ENCODE peak calls at places on chromosomes 3 and 15, in ten cellular contexts. T, I, Q, H, Z, Y, P, E, U and B are unnamed samples.

GRCh38 chr3:195110647-195111321 is 160.2 kb downstream of the XXYLT1 start:
- DNase-seq in T (no peak), I (no peak), Q (peak; percentile 47), H (peak; percentile 18), Z (no peak), Y (no peak), P (peak; percentile 59), E (no peak), U (no peak), B (no peak)

GRCh38 chr3:11717768-11718581 is 74.3 kb upstream of the VGLL4 start:
- DNase-seq in T (peak; percentile 22), I (no peak), Q (no peak), H (peak; percentile 68), Z (no peak), Y (no peak), P (no peak), E (no peak), U (no peak), B (peak; percentile 78)

GRCh38 chr3:56799251-56799882 is 2.4 kb downstream of the ARHGEF3 start:
- DNase-seq in T (peak; percentile 30), I (no peak), Q (no peak), H (peak; percentile 82), Z (no peak), Y (no peak), P (no peak), E (no peak), U (no peak), B (peak; percentile 77)

GRCh38 chr15:88179562-88179961 is 77.0 kb downstream of the NTRK3 start:
- DNase-seq in T (no peak), I (no peak), Q (no peak), H (no peak), Z (no peak), Y (no peak), P (no peak), E (no peak), U (no peak), B (no peak)

GRCh38 chr3:104669083-104669482 is 697.6 kb upstream of the ALCAM start:
- DNase-seq in T (no peak), I (no peak), Q (no peak), H (no peak), Z (no peak), Y (no peak), P (no peak), E (no peak), U (no peak), B (no peak)

GRCh38 chr3:118740722-118741290 is 293.8 kb downstream of the IGSF11 start:
- DNase-seq in T (no peak), I (no peak), Q (no peak), H (no peak), Z (no peak), Y (no peak), P (no peak), E (no peak), U (no peak), B (no peak)

GRCh38 chr15:35736150-35736549 is 190.2 kb upstream of the DPH6 start:
- DNase-seq in T (no peak), I (no peak), Q (no peak), H (peak; percentile 55), Z (no peak), Y (no peak), P (no peak), E (no peak), U (no peak), B (peak; percentile 39)

GRCh38 chr3:36893137-36893557 is 51.7 kb downstream of the TRANK1 start:
- DNase-seq in T (no peak), I (no peak), Q (peak; percentile 41), H (peak; percentile 90), Z (no peak), Y (no peak), P (no peak), E (no peak), U (no peak), B (peak; percentile 62)

GRCh38 chr3:36393563-36393962 is 13.3 kb downstream of the STAC start:
- DNase-seq in T (no peak), I (no peak), Q (no peak), H (peak; percentile 54), Z (no peak), Y (no peak), P (no peak), E (no peak), U (no peak), B (no peak)

GRCh38 chr3:66428733-66429132 is 72.1 kb downstream of the LRIG1 start:
- DNase-seq in T (peak; percentile 84), I (peak; percentile 64), Q (peak; percentile 79), H (peak; percentile 96), Z (peak; percentile 66), Y (peak; percentile 86), P (peak; percentile 56), E (peak; percentile 38), U (peak; percentile 60), B (peak; percentile 100)

GRCh38 chr3:176376531-176376930 is 820.8 kb downstream of the TBL1XR1 start:
- DNase-seq in T (no peak), I (no peak), Q (no peak), H (no peak), Z (no peak), Y (no peak), P (no peak), E (no peak), U (no peak), B (no peak)

GRCh38 chr15:101409621-101410020 is 79.9 kb downstream of the PCSK6 start:
- DNase-seq in T (no peak), I (no peak), Q (no peak), H (no peak), Z (no peak), Y (no peak), P (no peak), E (no peak), U (no peak), B (no peak)

GRCh38 chr3:15272431-15273196 is 59.8 kb downstream of the SH3BP5 start:
- DNase-seq in T (no peak), I (no peak), Q (no peak), H (peak; percentile 38), Z (no peak), Y (no peak), P (no peak), E (no peak), U (no peak), B (no peak)

GRCh38 chr3:15271785-15272381 is 60.5 kb downstream of the SH3BP5 start:
- DNase-seq in T (no peak), I (no peak), Q (no peak), H (no peak), Z (peak; percentile 73), Y (peak; percentile 61), P (peak; percentile 36), E (no peak), U (peak; percentile 60), B (no peak)

GRCh38 chr3:15273214-15273613 is 59.2 kb downstream of the SH3BP5 start:
- DNase-seq in T (no peak), I (no peak), Q (no peak), H (no peak), Z (no peak), Y (no peak), P (no peak), E (no peak), U (no peak), B (no peak)

GRCh38 chr3:15269091-15269989 is 63.0 kb downstream of the SH3BP5 start:
- DNase-seq in T (peak; percentile 96), I (peak; percentile 88), Q (peak; percentile 89), H (peak; percentile 96), Z (peak; percentile 82), Y (peak; percentile 91), P (peak; percentile 83), E (peak; percentile 82), U (peak; percentile 77), B (peak; percentile 94)

DNA sequence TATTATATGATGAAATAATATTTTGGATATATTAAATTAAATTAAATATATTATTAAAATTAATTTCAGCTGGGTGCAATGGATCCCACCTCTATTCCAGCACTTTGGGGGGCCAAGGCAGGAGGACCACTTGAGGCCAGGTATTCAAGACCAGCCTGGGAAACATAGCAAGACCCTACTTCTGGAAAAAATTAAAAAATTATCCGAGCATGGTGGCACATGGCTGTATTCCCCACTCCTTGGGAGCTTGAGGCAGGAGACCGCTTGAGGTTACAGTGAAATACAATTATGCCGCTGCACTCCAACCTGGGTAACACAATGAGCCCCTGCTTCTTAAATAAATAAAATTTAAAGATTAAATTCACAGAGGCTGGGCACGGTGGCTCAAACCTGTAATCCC is 61.4 kb downstream of the SH3BP5 start:
- DNase-seq in T (no peak), I (no peak), Q (no peak), H (no peak), Z (no peak), Y (no peak), P (no peak), E (no peak), U (no peak), B (no peak)
- H3K27ac ChIP-seq in T (no peak overlapping the region), I (no peak overlapping the region), Q (no peak overlapping the region), H (no peak overlapping the region), Z (peak overlapping the region; percentile 23), Y (no peak overlapping the region), P (no peak overlapping the region), E (no peak overlapping the region), U (no peak overlapping the region), B (no peak overlapping the region)

GRCh38 chr15:51837784-51838183 is 8.3 kb downstream of the TMOD3 start:
- DNase-seq in T (no peak), I (no peak), Q (no peak), H (peak; percentile 42), Z (no peak), Y (no peak), P (no peak), E (no peak), U (no peak), B (peak; percentile 78)
- H3K27ac ChIP-seq in T (no peak overlapping the region), I (peak overlapping the region; percentile 35), Q (no peak overlapping the region), H (peak overlapping the region; percentile 46), Z (no peak overlapping the region), Y (no peak overlapping the region), P (no peak overlapping the region), E (peak overlapping the region; percentile 49), U (no peak overlapping the region), B (peak overlapping the region; percentile 56)

DNA sequence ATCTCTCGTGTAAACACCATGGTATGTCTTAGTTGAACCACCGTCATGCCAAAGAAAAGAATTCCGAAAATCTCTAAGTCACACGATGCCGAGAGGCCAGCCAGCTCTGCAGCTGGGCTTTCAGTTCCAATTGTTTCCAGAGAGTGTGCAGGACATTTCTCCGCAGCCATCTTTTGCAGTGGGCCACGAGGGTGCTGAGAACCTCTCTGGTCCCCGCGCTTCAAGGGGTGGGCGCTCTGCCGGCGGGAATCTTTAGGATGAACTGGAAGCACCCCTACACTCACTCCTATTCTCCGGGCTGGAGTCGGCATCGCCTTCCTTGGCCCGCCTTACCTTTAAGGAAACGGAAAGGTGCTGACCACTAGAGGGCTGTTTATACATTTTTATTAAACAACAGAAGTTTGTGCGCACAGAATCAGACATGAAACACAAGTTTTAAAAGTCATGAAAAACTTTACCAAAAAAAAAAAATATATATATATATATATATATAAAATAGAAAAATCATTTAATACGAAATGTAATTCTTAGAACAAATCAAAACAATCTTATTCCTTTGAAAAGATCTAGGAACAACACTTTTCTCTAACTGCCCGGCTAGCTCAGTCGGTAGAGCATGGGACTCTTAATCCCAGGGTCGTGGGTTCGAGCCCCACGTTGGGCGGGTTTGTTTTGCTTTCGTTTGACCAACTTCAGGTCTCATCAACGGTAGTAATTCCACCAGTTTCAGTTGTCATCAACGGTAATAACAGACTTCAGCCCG is 12.5 kb upstream of the MORF4L1 start:
- DNase-seq in T (peak; percentile 84), I (no peak), Q (peak; percentile 65), H (peak; percentile 87), Z (peak; percentile 77), Y (peak; percentile 76), P (peak; percentile 74), E (peak; percentile 68), U (peak; percentile 83), B (peak; percentile 76)
- H3K27ac ChIP-seq in T (peak overlapping the region; percentile 82), I (no peak overlapping the region), Q (peak overlapping the region; percentile 84), H (peak overlapping the region; percentile 71), Z (peak overlapping the region; percentile 77), Y (no peak overlapping the region), P (no peak overlapping the region), E (peak overlapping the region; percentile 69), U (no peak overlapping the region), B (peak overlapping the region; percentile 61)

GRCh38 chr3:47406762-47407149 is 25.9 kb downstream of the PTPN23 start:
- DNase-seq in T (no peak), I (no peak), Q (no peak), H (no peak), Z (no peak), Y (no peak), P (no peak), E (no peak), U (no peak), B (no peak)
- H3K27ac ChIP-seq in T (peak overlapping the region; percentile 82), I (peak overlapping the region; percentile 26), Q (no peak overlapping the region), H (no peak overlapping the region), Z (no peak overlapping the region), Y (no peak overlapping the region), P (no peak overlapping the region), E (no peak overlapping the region), U (no peak overlapping the region), B (no peak overlapping the region)